ENCODE peak calls at places on chromosomes 12 and 14, in seven cellular contexts. One of them, this sample, is unnamed.

GRCh38 chr14:64656986-64657385 is 47.2 kb upstream of the PLEKHG3 start:
- DNase-seq in transverse colon: peak
- DNase-seq in esophagus squamous epithelium: no peak
- DNase-seq in fibroblast of the aortic adventitia: peak
- DNase-seq in ascending aorta: peak
- DNase-seq in epithelial cell of esophagus: peak
- DNase-seq in suprapubic skin: no peak
- DNase-seq in this sample: no peak

GRCh38 chr12:44842669-44843068 is 33.4 kb downstream of the NELL2 start:
- DNase-seq in transverse colon: no peak
- DNase-seq in esophagus squamous epithelium: no peak
- DNase-seq in fibroblast of the aortic adventitia: no peak
- DNase-seq in ascending aorta: no peak
- DNase-seq in epithelial cell of esophagus: no peak
- DNase-seq in suprapubic skin: no peak
- DNase-seq in this sample: no peak

GRCh38 chr12:130713581-130713991 is 2.5 kb downstream of the RIMBP2 start:
- DNase-seq in transverse colon: no peak
- DNase-seq in esophagus squamous epithelium: no peak
- DNase-seq in fibroblast of the aortic adventitia: no peak
- DNase-seq in ascending aorta: no peak
- DNase-seq in epithelial cell of esophagus: no peak
- DNase-seq in suprapubic skin: no peak
- DNase-seq in this sample: no peak

GRCh38 chr12:88952543-88952942 is 372.3 kb upstream of the KITLG start:
- DNase-seq in transverse colon: peak
- DNase-seq in esophagus squamous epithelium: no peak
- DNase-seq in fibroblast of the aortic adventitia: peak
- DNase-seq in ascending aorta: no peak
- DNase-seq in epithelial cell of esophagus: peak
- DNase-seq in suprapubic skin: no peak
- DNase-seq in this sample: no peak

GRCh38 chr14:60922050-60922449 is 58.8 kb downstream of the TRMT5 start:
- DNase-seq in transverse colon: no peak
- DNase-seq in esophagus squamous epithelium: no peak
- DNase-seq in fibroblast of the aortic adventitia: peak
- DNase-seq in ascending aorta: no peak
- DNase-seq in epithelial cell of esophagus: peak
- DNase-seq in suprapubic skin: no peak
- DNase-seq in this sample: no peak

GRCh38 chr14:89283327-89284060 is 133.5 kb downstream of the FOXN3 start:
- DNase-seq in transverse colon: no peak
- DNase-seq in esophagus squamous epithelium: no peak
- DNase-seq in fibroblast of the aortic adventitia: no peak
- DNase-seq in ascending aorta: peak
- DNase-seq in epithelial cell of esophagus: no peak
- DNase-seq in suprapubic skin: no peak
- DNase-seq in this sample: peak

GRCh38 chr14:106848330-106849121 is 1322.1 kb downstream of the TMEM121 start:
- DNase-seq in transverse colon: peak
- DNase-seq in esophagus squamous epithelium: no peak
- DNase-seq in fibroblast of the aortic adventitia: no peak
- DNase-seq in ascending aorta: no peak
- DNase-seq in epithelial cell of esophagus: no peak
- DNase-seq in suprapubic skin: no peak
- DNase-seq in this sample: peak

GRCh38 chr14:90649096-90649495 is 167.1 kb downstream of the TTC7B start:
- DNase-seq in transverse colon: no peak
- DNase-seq in esophagus squamous epithelium: no peak
- DNase-seq in fibroblast of the aortic adventitia: peak
- DNase-seq in ascending aorta: no peak
- DNase-seq in epithelial cell of esophagus: no peak
- DNase-seq in suprapubic skin: no peak
- DNase-seq in this sample: no peak

GRCh38 chr14:61254803-61255526 is 26.2 kb downstream of the TMEM30B start:
- DNase-seq in transverse colon: no peak
- DNase-seq in esophagus squamous epithelium: no peak
- DNase-seq in fibroblast of the aortic adventitia: no peak
- DNase-seq in ascending aorta: no peak
- DNase-seq in epithelial cell of esophagus: no peak
- DNase-seq in suprapubic skin: no peak
- DNase-seq in this sample: no peak

GRCh38 chr12:122026706-122027328 is 5.1 kb downstream of the BCL7A start:
- DNase-seq in transverse colon: no peak
- DNase-seq in esophagus squamous epithelium: no peak
- DNase-seq in fibroblast of the aortic adventitia: no peak
- DNase-seq in ascending aorta: no peak
- DNase-seq in epithelial cell of esophagus: no peak
- DNase-seq in suprapubic skin: no peak
- DNase-seq in this sample: no peak

GRCh38 chr14:41476526-41476925 is 130.2 kb upstream of the LRFN5 start:
- DNase-seq in transverse colon: no peak
- DNase-seq in esophagus squamous epithelium: no peak
- DNase-seq in fibroblast of the aortic adventitia: peak
- DNase-seq in ascending aorta: no peak
- DNase-seq in epithelial cell of esophagus: peak
- DNase-seq in suprapubic skin: no peak
- DNase-seq in this sample: no peak

GRCh38 chr12:110641512-110641911 is 27.6 kb downstream of the TCTN1 start:
- DNase-seq in transverse colon: no peak
- DNase-seq in esophagus squamous epithelium: no peak
- DNase-seq in fibroblast of the aortic adventitia: peak
- DNase-seq in ascending aorta: no peak
- DNase-seq in epithelial cell of esophagus: no peak
- DNase-seq in suprapubic skin: no peak
- DNase-seq in this sample: no peak

GRCh38 chr14:77085538-77085937 is 12.5 kb upstream of the CIPC start:
- DNase-seq in transverse colon: no peak
- DNase-seq in esophagus squamous epithelium: no peak
- DNase-seq in fibroblast of the aortic adventitia: no peak
- DNase-seq in ascending aorta: no peak
- DNase-seq in epithelial cell of esophagus: no peak
- DNase-seq in suprapubic skin: no peak
- DNase-seq in this sample: no peak

GRCh38 chr14:56962431-56962830 is 152.2 kb upstream of the OTX2 start:
- DNase-seq in transverse colon: no peak
- DNase-seq in esophagus squamous epithelium: no peak
- DNase-seq in fibroblast of the aortic adventitia: no peak
- DNase-seq in ascending aorta: no peak
- DNase-seq in epithelial cell of esophagus: no peak
- DNase-seq in suprapubic skin: no peak
- DNase-seq in this sample: no peak

GRCh38 chr12:126397071-126397571 is 1331.9 kb downstream of the AACS start:
- DNase-seq in transverse colon: no peak
- DNase-seq in esophagus squamous epithelium: no peak
- DNase-seq in fibroblast of the aortic adventitia: peak
- DNase-seq in ascending aorta: no peak
- DNase-seq in epithelial cell of esophagus: peak
- DNase-seq in suprapubic skin: no peak
- DNase-seq in this sample: peak

GRCh38 chr12:102765736-102766135 is 151.3 kb downstream of the PAH start:
- DNase-seq in transverse colon: no peak
- DNase-seq in esophagus squamous epithelium: no peak
- DNase-seq in fibroblast of the aortic adventitia: no peak
- DNase-seq in ascending aorta: no peak
- DNase-seq in epithelial cell of esophagus: no peak
- DNase-seq in suprapubic skin: no peak
- DNase-seq in this sample: no peak

GRCh38 chr12:113136128-113136989 is 798 bp upstream of the RASAL1 start:
- DNase-seq in transverse colon: peak
- DNase-seq in esophagus squamous epithelium: no peak
- DNase-seq in fibroblast of the aortic adventitia: no peak
- DNase-seq in ascending aorta: no peak
- DNase-seq in epithelial cell of esophagus: no peak
- DNase-seq in suprapubic skin: no peak
- DNase-seq in this sample: no peak

GRCh38 chr12:87320724-87321123 is 708.5 kb downstream of the C12orf50 start:
- DNase-seq in transverse colon: no peak
- DNase-seq in esophagus squamous epithelium: no peak
- DNase-seq in fibroblast of the aortic adventitia: peak
- DNase-seq in ascending aorta: no peak
- DNase-seq in epithelial cell of esophagus: peak
- DNase-seq in suprapubic skin: no peak
- DNase-seq in this sample: no peak

GRCh38 chr12:127761880-127762279 is 505.1 kb upstream of the TMEM132C start:
- DNase-seq in transverse colon: no peak
- DNase-seq in esophagus squamous epithelium: no peak
- DNase-seq in fibroblast of the aortic adventitia: no peak
- DNase-seq in ascending aorta: no peak
- DNase-seq in epithelial cell of esophagus: no peak
- DNase-seq in suprapubic skin: no peak
- DNase-seq in this sample: no peak

GRCh38 chr12:101619868-101620761 is 25.3 kb downstream of the MYBPC1 start:
- DNase-seq in transverse colon: peak
- DNase-seq in esophagus squamous epithelium: no peak
- DNase-seq in fibroblast of the aortic adventitia: no peak
- DNase-seq in ascending aorta: no peak
- DNase-seq in epithelial cell of esophagus: no peak
- DNase-seq in suprapubic skin: no peak
- DNase-seq in this sample: no peak

GRCh38 chr12:24822121-24822899 is 126.6 kb downstream of the BCAT1 start:
- DNase-seq in transverse colon: no peak
- DNase-seq in esophagus squamous epithelium: no peak
- DNase-seq in fibroblast of the aortic adventitia: peak
- DNase-seq in ascending aorta: no peak
- DNase-seq in epithelial cell of esophagus: peak
- DNase-seq in suprapubic skin: no peak
- DNase-seq in this sample: peak

GRCh38 chr12:111175404-111175803 is 193.5 kb downstream of the PHETA1 start:
- DNase-seq in transverse colon: no peak
- DNase-seq in esophagus squamous epithelium: no peak
- DNase-seq in fibroblast of the aortic adventitia: no peak
- DNase-seq in ascending aorta: no peak
- DNase-seq in epithelial cell of esophagus: no peak
- DNase-seq in suprapubic skin: no peak
- DNase-seq in this sample: no peak

GRCh38 chr14:104281768-104282301 is 143.4 kb downstream of the KIF26A start:
- DNase-seq in transverse colon: peak
- DNase-seq in esophagus squamous epithelium: no peak
- DNase-seq in fibroblast of the aortic adventitia: no peak
- DNase-seq in ascending aorta: peak
- DNase-seq in epithelial cell of esophagus: no peak
- DNase-seq in suprapubic skin: peak
- DNase-seq in this sample: no peak

GRCh38 chr12:120225852-120226640 is 25.1 kb upstream of the RPLP0 start:
- DNase-seq in transverse colon: peak
- DNase-seq in esophagus squamous epithelium: no peak
- DNase-seq in fibroblast of the aortic adventitia: peak
- DNase-seq in ascending aorta: no peak
- DNase-seq in epithelial cell of esophagus: peak
- DNase-seq in suprapubic skin: no peak
- DNase-seq in this sample: no peak
- TF ChIP-seq CTCF in transverse colon: no peak
- TF ChIP-seq CTCF in esophagus squamous epithelium: no peak
- TF ChIP-seq CTCF in fibroblast of the aortic adventitia: peak
- TF ChIP-seq CTCF in ascending aorta: no peak
- TF ChIP-seq CTCF in epithelial cell of esophagus: peak
- TF ChIP-seq CTCF in suprapubic skin: no peak
- TF ChIP-seq CTCF in this sample: no peak

GRCh38 chr12:118058881-118059644 is 1.9 kb downstream of the WSB2 start:
- DNase-seq in transverse colon: no peak
- DNase-seq in esophagus squamous epithelium: no peak
- DNase-seq in fibroblast of the aortic adventitia: peak
- DNase-seq in ascending aorta: no peak
- DNase-seq in epithelial cell of esophagus: no peak
- DNase-seq in suprapubic skin: no peak
- DNase-seq in this sample: no peak
- H3K4me3 ChIP-seq in transverse colon: peak
- H3K4me3 ChIP-seq in esophagus squamous epithelium: peak
- H3K4me3 ChIP-seq in fibroblast of the aortic adventitia: peak
- H3K4me3 ChIP-seq in ascending aorta: peak
- H3K4me3 ChIP-seq in epithelial cell of esophagus: no peak
- H3K4me3 ChIP-seq in suprapubic skin: peak
- H3K4me3 ChIP-seq in this sample: no peak

GRCh38 chr14:79587194-79587593 is 624.1 kb downstream of the DIO2 start:
- DNase-seq in transverse colon: no peak
- DNase-seq in esophagus squamous epithelium: no peak
- DNase-seq in fibroblast of the aortic adventitia: no peak
- DNase-seq in ascending aorta: no peak
- DNase-seq in epithelial cell of esophagus: peak
- DNase-seq in suprapubic skin: no peak
- DNase-seq in this sample: no peak

GRCh38 chr14:79585845-79586244 is 625.5 kb downstream of the DIO2 start:
- DNase-seq in transverse colon: no peak
- DNase-seq in esophagus squamous epithelium: no peak
- DNase-seq in fibroblast of the aortic adventitia: peak
- DNase-seq in ascending aorta: no peak
- DNase-seq in epithelial cell of esophagus: no peak
- DNase-seq in suprapubic skin: no peak
- DNase-seq in this sample: no peak

GRCh38 chr14:79583738-79584405 is 627.4 kb downstream of the DIO2 start:
- DNase-seq in transverse colon: no peak
- DNase-seq in esophagus squamous epithelium: no peak
- DNase-seq in fibroblast of the aortic adventitia: peak
- DNase-seq in ascending aorta: no peak
- DNase-seq in epithelial cell of esophagus: peak
- DNase-seq in suprapubic skin: no peak
- DNase-seq in this sample: no peak

GRCh38 chr14:79586401-79586800 is 624.9 kb downstream of the DIO2 start:
- DNase-seq in transverse colon: peak
- DNase-seq in esophagus squamous epithelium: no peak
- DNase-seq in fibroblast of the aortic adventitia: no peak
- DNase-seq in ascending aorta: no peak
- DNase-seq in epithelial cell of esophagus: no peak
- DNase-seq in suprapubic skin: no peak
- DNase-seq in this sample: no peak

DNA sequence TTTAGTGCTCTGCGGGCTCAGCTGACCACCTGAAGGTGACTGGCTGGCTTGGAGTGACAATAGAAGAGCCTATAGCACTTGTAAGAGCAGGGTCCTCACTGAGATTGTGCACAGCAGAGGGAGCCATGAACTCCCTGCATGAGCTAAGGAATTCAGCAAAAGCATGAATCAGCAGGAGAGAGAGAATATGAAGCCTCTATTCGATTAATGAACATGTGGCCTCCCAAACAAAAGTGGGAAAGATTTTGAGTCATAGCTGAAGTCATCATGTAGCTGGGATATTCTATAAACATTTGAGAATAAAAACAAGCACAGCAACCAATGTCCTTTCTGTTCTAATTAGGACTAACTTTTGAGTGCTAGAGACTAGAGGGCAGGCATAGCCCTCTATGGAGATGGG is 626.6 kb downstream of the DIO2 start:
- DNase-seq in transverse colon: no peak
- DNase-seq in esophagus squamous epithelium: no peak
- DNase-seq in fibroblast of the aortic adventitia: peak
- DNase-seq in ascending aorta: no peak
- DNase-seq in epithelial cell of esophagus: peak
- DNase-seq in suprapubic skin: no peak
- DNase-seq in this sample: no peak
- TF ChIP-seq CTCF in transverse colon: no peak
- TF ChIP-seq CTCF in esophagus squamous epithelium: no peak
- TF ChIP-seq CTCF in fibroblast of the aortic adventitia: peak
- TF ChIP-seq CTCF in ascending aorta: no peak
- TF ChIP-seq CTCF in epithelial cell of esophagus: peak
- TF ChIP-seq CTCF in suprapubic skin: no peak
- TF ChIP-seq CTCF in this sample: no peak

DNA sequence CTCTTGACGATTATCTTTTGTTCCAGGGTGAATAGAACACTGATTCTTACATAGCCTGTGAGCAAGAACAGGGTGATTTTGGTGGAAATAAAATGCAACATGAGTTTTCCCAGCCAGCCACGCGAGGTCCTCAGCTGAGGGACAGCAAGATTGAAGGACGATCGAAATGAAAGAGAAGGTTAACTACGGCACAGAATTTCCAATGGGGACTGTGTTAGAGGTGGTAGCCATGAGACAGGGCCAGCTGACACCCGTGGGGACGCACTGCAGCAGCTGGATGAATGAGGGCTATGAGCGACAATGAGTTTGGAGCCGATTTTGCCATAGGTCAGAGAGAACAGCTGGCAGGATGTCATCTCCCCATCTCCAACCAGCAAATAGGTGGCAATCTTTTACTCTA is 243.4 kb upstream of the PELI2 start:
- DNase-seq in transverse colon: no peak
- DNase-seq in esophagus squamous epithelium: no peak
- DNase-seq in fibroblast of the aortic adventitia: peak
- DNase-seq in ascending aorta: no peak
- DNase-seq in epithelial cell of esophagus: no peak
- DNase-seq in suprapubic skin: no peak
- DNase-seq in this sample: no peak
- H3K4me3 ChIP-seq in transverse colon: no peak
- H3K4me3 ChIP-seq in esophagus squamous epithelium: no peak
- H3K4me3 ChIP-seq in fibroblast of the aortic adventitia: peak
- H3K4me3 ChIP-seq in ascending aorta: no peak
- H3K4me3 ChIP-seq in epithelial cell of esophagus: no peak
- H3K4me3 ChIP-seq in suprapubic skin: no peak
- H3K4me3 ChIP-seq in this sample: no peak

This sample was measured in GM12865.